ENCODE peak calls at places on chromosomes 11 and 22, in four cellular contexts. T is AG04449, I is GM20000, C is psoas muscle. V is an unnamed sample.

GRCh38 chr11:66278396-66279091 is 569 bp downstream of the CNIH2 start:
- DNase-seq in I (peak; percentile 42), T (no peak), C (peak; percentile 42), V (no peak)

GRCh38 chr22:36948273-36949055 is 35.0 kb downstream of the CSF2RB start:
- DNase-seq in T (peak; percentile 2), C (no peak), I (no peak), V (no peak)

GRCh38 chr11:19551454-19551853 is 161.2 kb upstream of the NAV2 start:
- DNase-seq in T (no peak), I (no peak), C (no peak), V (no peak)

GRCh38 chr11:32597914-32598313 is 14.3 kb downstream of the EIF3M start:
- DNase-seq in I (no peak), T (no peak), C (no peak), V (no peak)

GRCh38 chr11:107545101-107545514 is 20.4 kb downstream of the ALKBH8 start:
- DNase-seq in I (no peak), T (no peak), C (no peak), V (no peak)

GRCh38 chr22:41487037-41487963 is 18.4 kb downstream of the ACO2 start:
- DNase-seq in I (no peak), C (no peak), T (no peak), V (no peak)

GRCh38 chr11:69295995-69296889 is 2.3 kb downstream of the MYEOV start:
- DNase-seq in I (no peak), T (no peak), C (peak; percentile 83), V (no peak)

GRCh38 chr22:17672417-17672991 is 33.9 kb downstream of the BCL2L13 start:
- DNase-seq in C (no peak), I (no peak), T (no peak), V (no peak)

GRCh38 chr11:118406599-118407166 is 5.3 kb downstream of the ATP5MG start:
- DNase-seq in C (no peak), I (no peak), T (no peak), V (no peak)

GRCh38 chr22:32854351-32854804 is 52.9 kb downstream of the TIMP3 start:
- DNase-seq in C (no peak), I (no peak), T (no peak), V (no peak)

GRCh38 chr11:110362916-110363574 is 66.6 kb upstream of the RDX start:
- DNase-seq in I (no peak), T (no peak), C (no peak), V (no peak)

GRCh38 chr11:9574556-9574805 is 1.0 kb downstream of the WEE1 start:
- DNase-seq in C (peak; percentile 66), T (no peak), I (no peak), V (no peak)

DNA sequence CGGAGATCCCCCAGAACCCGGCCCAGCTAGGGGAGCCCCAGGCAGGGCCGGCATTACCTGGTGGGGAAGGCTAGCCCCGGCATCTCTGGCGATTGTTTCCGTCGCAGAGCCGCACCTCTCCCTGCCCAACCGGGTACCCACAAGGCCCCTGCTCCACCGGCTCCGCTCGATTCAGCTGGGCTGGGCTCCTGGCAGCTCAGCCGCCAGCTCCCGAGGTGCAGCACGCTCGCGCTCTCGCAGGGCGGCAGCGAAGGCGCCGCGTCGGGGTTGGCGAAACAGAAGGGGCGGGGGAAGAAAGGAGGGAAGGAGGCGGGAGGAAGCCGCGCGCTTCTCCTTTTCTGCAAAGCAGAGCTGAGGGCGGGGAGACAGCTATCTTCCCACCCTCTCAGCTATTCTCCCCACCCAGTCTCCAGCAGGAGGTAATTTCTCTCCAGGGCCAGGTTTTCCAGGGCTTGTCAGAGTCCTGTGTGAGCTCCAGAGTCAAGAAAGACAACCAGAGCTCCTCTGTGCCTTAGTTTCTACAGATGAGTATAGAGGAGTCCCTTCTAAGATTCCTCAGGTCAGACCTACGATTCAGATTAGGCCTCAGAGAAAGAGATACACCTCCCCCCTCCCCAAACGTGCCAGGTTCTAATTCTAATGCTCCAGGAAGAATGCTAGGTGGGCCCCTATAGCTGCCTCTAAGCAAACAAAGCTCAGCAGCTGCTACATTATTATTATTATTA is 62.0 kb downstream of the PAK1 start:
- DNase-seq in T (peak; percentile 31), C (peak; percentile 91), I (peak; percentile 80), V (peak; percentile 87)
- TF ChIP-seq CTCF in T (peak; percentile 15), C (no peak), I (no peak), V (peak; percentile 29)

GRCh38 chr22:23789638-23790037 is 2.9 kb downstream of the SMARCB1 start:
- DNase-seq in T (no peak), I (peak; percentile 6), C (peak; percentile 19), V (no peak)
- TF ChIP-seq CTCF in T (no peak), I (no peak), C (no peak), V (no peak)

GRCh38 chr22:50184541-50185383 is 951 bp upstream of the TRABD start:
- DNase-seq in T (no peak), C (peak; percentile 71), I (no peak), V (no peak)

GRCh38 chr22:50185384-50186087 is at the start of gene TRABD:
- DNase-seq in T (no peak), I (peak; percentile 99), C (peak; percentile 95), V (peak; percentile 93)

GRCh38 chr22:50188356-50188755 is 2.6 kb downstream of the TRABD start:
- DNase-seq in C (peak; percentile 49), I (no peak), T (no peak), V (no peak)

GRCh38 chr22:50186789-50187523 is 1.2 kb downstream of the TRABD start:
- DNase-seq in C (peak; percentile 55), T (no peak), I (no peak), V (no peak)

GRCh38 chr22:50186181-50186731 is 543 bp downstream of the TRABD start:
- DNase-seq in I (no peak), T (no peak), C (peak; percentile 59), V (no peak)
- TF ChIP-seq CTCF in I (no peak), T (no peak), C (no peak), V (no peak)

GRCh38 chr11:48109046-48109666 is 107.5 kb upstream of the OR4B1 start:
- DNase-seq in I (peak; percentile 39), C (no peak), T (no peak), V (no peak)
- TF ChIP-seq CTCF in I (no peak), C (peak; percentile 41), T (peak; percentile 20), V (peak; percentile 59)

DNA sequence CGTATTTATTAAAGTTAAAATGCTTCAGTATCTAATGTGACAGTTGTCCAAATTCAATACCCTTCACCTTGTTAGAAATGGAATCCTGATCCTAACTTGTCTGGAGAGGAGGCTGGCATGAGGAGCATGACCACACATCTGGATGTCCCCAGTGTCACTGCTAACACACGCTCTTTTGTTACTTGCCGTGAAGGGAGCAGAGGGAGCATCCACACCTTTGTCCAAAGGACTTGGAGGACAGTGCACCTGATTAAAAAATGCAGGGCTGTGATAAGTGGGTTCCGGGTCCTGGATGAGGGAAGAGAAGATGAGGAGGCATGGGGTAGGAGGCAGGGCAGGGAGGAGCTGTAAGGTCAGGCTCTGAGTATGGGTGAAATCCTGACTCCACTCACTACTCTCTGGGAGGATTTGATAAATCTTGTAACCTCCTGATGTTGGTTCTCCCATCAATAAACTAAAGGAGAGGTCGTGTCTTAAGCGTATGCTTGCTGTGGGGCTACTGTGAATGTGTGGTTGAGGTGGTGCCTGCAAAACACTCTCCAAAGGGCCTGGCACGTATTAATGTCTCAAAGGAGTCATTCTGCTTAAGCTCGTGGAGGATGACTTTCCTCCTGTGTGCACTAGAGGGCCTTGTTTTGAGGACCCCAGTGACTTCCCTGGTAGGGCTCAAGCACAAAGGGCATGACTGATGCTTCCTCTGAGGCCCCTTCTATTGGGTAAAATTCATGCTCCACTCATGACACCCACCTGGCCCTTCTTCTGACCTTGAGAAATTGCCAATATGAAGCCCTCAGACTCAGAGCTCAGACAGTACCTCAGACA is 16.8 kb upstream of the IGLL5 start:
- DNase-seq in I (no peak), C (no peak), T (no peak), V (peak; percentile 18)
- TF ChIP-seq CTCF in I (peak; percentile 33), C (no peak), T (no peak), V (peak; percentile 41)

DNA sequence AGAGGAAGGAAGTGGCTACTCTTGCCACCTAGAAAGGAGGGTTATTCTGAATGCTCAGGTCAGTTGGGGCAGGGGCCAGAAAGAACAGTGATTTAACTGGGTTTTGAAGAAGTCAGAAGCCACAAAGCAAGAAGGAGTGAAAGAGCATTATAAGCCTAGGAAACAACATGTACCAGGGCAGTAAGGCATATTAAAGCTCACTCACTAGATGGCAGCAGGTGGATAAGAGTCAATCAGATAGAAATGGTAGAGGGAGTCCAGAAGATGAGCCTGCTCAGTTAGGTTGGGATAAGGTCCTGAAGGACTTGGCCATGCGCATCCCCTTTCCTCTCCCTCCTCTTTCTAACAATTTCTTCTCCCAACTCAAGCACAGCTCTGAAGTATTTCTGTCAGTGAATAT is 22.0 kb upstream of the PATE1 start:
- DNase-seq in T (no peak), C (no peak), I (no peak), V (no peak)
- TF ChIP-seq CTCF in T (no peak), C (no peak), I (no peak), V (peak; percentile 38)

GRCh38 chr22:40479126-40479800 is 108.9 kb downstream of the SGSM3 start:
- DNase-seq in T (no peak), I (no peak), C (no peak), V (no peak)
- TF ChIP-seq CTCF in T (no peak), I (no peak), C (no peak), V (no peak)

DNA sequence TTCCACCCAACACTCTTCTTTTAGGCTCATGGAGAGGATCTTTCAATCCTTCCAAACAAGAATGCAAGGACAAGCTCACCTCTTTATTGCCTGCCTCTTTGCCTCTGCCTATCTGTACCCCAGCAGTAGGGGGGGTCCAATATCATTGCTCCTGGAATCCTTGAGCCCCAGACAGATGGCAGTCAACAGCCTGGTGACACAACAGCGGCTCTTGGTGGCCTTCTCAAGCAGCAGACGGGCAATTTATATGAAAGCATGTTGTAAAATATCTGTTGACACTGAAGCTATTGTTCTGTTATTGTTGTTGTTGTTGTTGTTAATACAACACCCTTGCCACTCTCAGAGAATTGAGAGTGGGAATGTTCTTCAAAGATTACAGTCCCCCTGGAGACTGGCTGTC is 480.0 kb upstream of the CADM1 start:
- DNase-seq in T (no peak), I (no peak), C (no peak), V (no peak)
- TF ChIP-seq CTCF in T (no peak), I (no peak), C (no peak), V (no peak)

V was measured in type B pancreatic cell.